ENCODE peak calls at places on chromosomes 7 and 10, in seven cellular contexts. Q, R, H, E, K, O and A are unnamed samples.
A peak's percentile ranks its signal among the peaks of the same experiment; 100 is the strongest.

GRCh38 chr10:103442031-103442461 is 10.1 kb downstream of the CALHM2 start:
- DNase-seq in K (no peak), E (no peak), R (no peak), O (no peak), H (peak; percentile 11), Q (no peak), A (no peak)

GRCh38 chr7:55272328-55272727 is 92.8 kb upstream of the LANCL2 start:
- DNase-seq in O (no peak), H (no peak), R (no peak), Q (no peak), E (no peak), K (no peak), A (no peak)

GRCh38 chr10:84613336-84614021 is 285.1 kb downstream of the CCSER2 start:
- DNase-seq in R (peak; percentile 32), K (no peak), Q (no peak), E (peak; percentile 77), H (no peak), O (peak; percentile 63), A (peak; percentile 56)

GRCh38 chr7:151754142-151754590 is 122.7 kb downstream of the PRKAG2 start:
- DNase-seq in R (peak; percentile 99), K (no peak), O (peak; percentile 8), Q (no peak), H (peak; percentile 70), E (peak; percentile 97), A (peak; percentile 40)

GRCh38 chr10:69867699-69868558 is 66.2 kb downstream of the COL13A1 start:
- DNase-seq in H (no peak), K (no peak), R (no peak), O (no peak), Q (no peak), E (no peak), A (no peak)

GRCh38 chr7:22219739-22220493 is 137.0 kb downstream of the RAPGEF5 start:
- DNase-seq in R (no peak), Q (no peak), H (no peak), E (peak; percentile 6), O (no peak), K (no peak), A (no peak)

GRCh38 chr7:93359520-93360198 is 127.5 kb downstream of the VPS50 start:
- DNase-seq in Q (no peak), E (no peak), H (no peak), O (no peak), K (no peak), R (no peak), A (no peak)

GRCh38 chr7:107461938-107462533 is 7.8 kb upstream of the GPR22 start:
- DNase-seq in H (no peak), E (no peak), Q (no peak), K (no peak), O (no peak), R (no peak), A (no peak)

GRCh38 chr10:58017719-58018367 is 249.9 kb downstream of the IPMK start:
- DNase-seq in E (peak; percentile 86), H (no peak), K (no peak), O (no peak), R (peak; percentile 23), Q (no peak), A (no peak)

GRCh38 chr10:71865561-71866041 is 14.6 kb upstream of the PSAP start:
- DNase-seq in O (no peak), R (no peak), K (no peak), E (no peak), H (no peak), Q (no peak), A (no peak)

GRCh38 chr10:112525215-112525614 is 78.2 kb downstream of the VTI1A start:
- DNase-seq in O (no peak), E (peak; percentile 72), Q (no peak), K (no peak), H (no peak), R (peak; percentile 25), A (no peak)

GRCh38 chr10:107215681-107216080 is 51.2 kb upstream of the SORCS1 start:
- DNase-seq in R (no peak), O (no peak), E (no peak), H (no peak), K (no peak), Q (no peak), A (no peak)

GRCh38 chr7:90580051-90580450 is 16.1 kb upstream of the CDK14 start:
- DNase-seq in K (no peak), E (peak; percentile 86), H (no peak), O (no peak), R (peak; percentile 81), Q (no peak), A (no peak)

GRCh38 chr10:75007646-75008045 is 103.8 kb upstream of the SAMD8 start:
- DNase-seq in O (no peak), Q (no peak), E (no peak), R (no peak), K (no peak), H (no peak), A (no peak)

GRCh38 chr7:85719981-85720963 is 533.4 kb upstream of the SEMA3D start:
- DNase-seq in Q (no peak), O (no peak), R (peak; percentile 42), E (peak; percentile 89), K (no peak), H (no peak), A (no peak)

GRCh38 chr10:66550351-66550750 is 375.5 kb upstream of the LRRTM3 start:
- DNase-seq in K (no peak), O (no peak), H (no peak), E (no peak), Q (no peak), R (no peak), A (peak; percentile 34)

GRCh38 chr10:34288634-34289033 is 526.5 kb downstream of the PARD3 start:
- DNase-seq in Q (no peak), E (peak; percentile 86), R (peak; percentile 39), H (no peak), K (no peak), O (no peak), A (no peak)

GRCh38 chr10:29136401-29136800 is 152.5 kb upstream of the LYZL1 start:
- DNase-seq in K (no peak), R (no peak), H (no peak), E (peak; percentile 20), O (no peak), Q (no peak), A (no peak)

GRCh38 chr7:103989785-103990775 is 622 bp upstream of the RELN start:
- DNase-seq in O (peak; percentile 82), Q (no peak), E (no peak), K (no peak), R (peak; percentile 27), H (no peak), A (peak; percentile 72)

GRCh38 chr7:18978108-18978495 is 139.3 kb downstream of the TWIST1 start:
- DNase-seq in R (peak; percentile 70), E (peak; percentile 94), K (no peak), H (no peak), Q (no peak), O (no peak), A (no peak)